ENCODE peak calls at places on chromosomes 4 and X, in five cellular contexts. V, A, Z, R and C are unnamed samples.

GRCh38 chr4:90766837-90767236 is 639.6 kb downstream of the CCSER1 start:
- DNase-seq in A (no peak), Z (no peak), R (no peak), V (no peak), C (no peak)

GRCh38 chr4:81467672-81467964 is 4.1 kb downstream of the RASGEF1B start:
- DNase-seq in V (no peak), Z (no peak), A (no peak), R (no peak), C (no peak)

GRCh38 chr4:73851293-73851692 is 1.8 kb upstream of the PF4V1 start:
- DNase-seq in Z (no peak), R (no peak), V (no peak), A (no peak), C (no peak)

GRCh38 chrX:130330706-130331105 is 9.0 kb upstream of the SLC25A14 start:
- DNase-seq in Z (no peak), R (peak), V (peak), A (no peak), C (peak)

GRCh38 chr4:2290974-2291704 is 29.2 kb upstream of the MXD4 start:
- DNase-seq in A (no peak), V (peak), R (no peak), Z (peak), C (peak)

GRCh38 chrX:145506225-145506624 is 258.9 kb downstream of the SPANXN1 start:
- DNase-seq in R (no peak), Z (no peak), A (no peak), V (no peak), C (no peak)

GRCh38 chr4:172202480-172203076 is 389.4 kb downstream of the GALNTL6 start:
- DNase-seq in V (no peak), A (no peak), R (peak), Z (no peak), C (no peak)

GRCh38 chr4:48037117-48037462 is 20.5 kb downstream of the NIPAL1 start:
- DNase-seq in V (no peak), R (no peak), Z (no peak), A (no peak), C (no peak)

GRCh38 chr4:40196260-40196659 is 571 bp upstream of the RHOH start:
- DNase-seq in R (no peak), Z (no peak), V (no peak), A (no peak), C (no peak)

GRCh38 chr4:77820836-77821561 is 1.8 kb upstream of the CNOT6L start:
- DNase-seq in A (no peak), R (no peak), Z (no peak), V (no peak), C (peak)

GRCh38 chrX:115040417-115040816 is 23.0 kb upstream of the IL13RA2 start:
- DNase-seq in R (no peak), Z (no peak), A (no peak), V (no peak), C (no peak)

GRCh38 chrX:57595381-57595811 is 3.6 kb downstream of the ZXDB start:
- DNase-seq in V (peak), A (peak), Z (no peak), R (no peak), C (peak)

GRCh38 chr4:164997324-164997723 is 19.9 kb upstream of the TRIM61 start:
- DNase-seq in Z (no peak), V (no peak), R (peak), A (no peak), C (no peak)

GRCh38 chr4:52711834-52712171 is 39.4 kb downstream of the ERVMER34-1 start:
- DNase-seq in R (no peak), Z (no peak), V (no peak), A (no peak), C (no peak)
- H3K4me3 ChIP-seq in R (peak), Z (peak), V (peak), A (peak), C (no peak)

GRCh38 chr4:67717586-67717985 is 16.6 kb upstream of the UBA6 start:
- DNase-seq in R (no peak), Z (no peak), A (no peak), V (no peak), C (no peak)
- H3K4me3 ChIP-seq in R (no peak), Z (no peak), A (no peak), V (no peak), C (no peak)

GRCh38 chr4:139886798-139887197 is 221.2 kb downstream of the MGST2 start:
- DNase-seq in A (no peak), V (no peak), Z (no peak), R (no peak), C (no peak)
- H3K4me3 ChIP-seq in A (no peak), V (no peak), Z (no peak), R (no peak), C (no peak)

DNA sequence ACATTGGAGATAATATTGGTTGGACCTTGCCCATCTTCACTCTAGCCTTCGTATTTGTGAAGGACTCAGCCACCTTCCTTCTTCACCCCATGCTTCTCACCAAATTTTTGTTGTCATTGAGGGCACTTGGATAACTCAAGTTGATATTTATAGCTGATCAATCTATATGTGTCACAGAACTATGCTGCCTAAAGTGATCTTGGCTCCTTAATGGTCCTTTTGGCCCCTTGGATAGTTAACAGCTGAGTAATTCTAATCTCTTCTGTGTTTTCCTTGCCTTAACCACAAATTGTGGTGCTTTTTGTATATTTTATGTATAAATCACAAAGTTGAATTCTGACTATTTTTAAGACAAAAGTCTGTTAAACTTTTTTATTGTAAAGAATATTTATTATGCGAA is 6.6 kb downstream of the SPRY1 start:
- DNase-seq in V (no peak), Z (no peak), A (no peak), R (no peak), C (no peak)
- H3K4me3 ChIP-seq in V (no peak), Z (no peak), A (no peak), R (no peak), C (no peak)

GRCh38 chr4:184417802-184418511 is 56.4 kb downstream of the IRF2 start:
- DNase-seq in A (peak), V (no peak), R (no peak), Z (no peak), C (peak)

GRCh38 chr4:184419976-184420375 is 54.4 kb downstream of the IRF2 start:
- DNase-seq in Z (no peak), R (no peak), A (no peak), V (no peak), C (no peak)

GRCh38 chr4:184415071-184415470 is 59.3 kb downstream of the IRF2 start:
- DNase-seq in A (no peak), R (no peak), V (no peak), Z (no peak), C (no peak)

GRCh38 chr4:184420402-184420801 is 53.9 kb downstream of the IRF2 start:
- DNase-seq in Z (no peak), V (no peak), A (no peak), R (no peak), C (no peak)

GRCh38 chr4:184416913-184417734 is 57.2 kb downstream of the IRF2 start:
- DNase-seq in Z (peak), V (peak), R (no peak), A (no peak), C (peak)
- H3K4me3 ChIP-seq in Z (peak), V (peak), R (no peak), A (no peak), C (peak)

DNA sequence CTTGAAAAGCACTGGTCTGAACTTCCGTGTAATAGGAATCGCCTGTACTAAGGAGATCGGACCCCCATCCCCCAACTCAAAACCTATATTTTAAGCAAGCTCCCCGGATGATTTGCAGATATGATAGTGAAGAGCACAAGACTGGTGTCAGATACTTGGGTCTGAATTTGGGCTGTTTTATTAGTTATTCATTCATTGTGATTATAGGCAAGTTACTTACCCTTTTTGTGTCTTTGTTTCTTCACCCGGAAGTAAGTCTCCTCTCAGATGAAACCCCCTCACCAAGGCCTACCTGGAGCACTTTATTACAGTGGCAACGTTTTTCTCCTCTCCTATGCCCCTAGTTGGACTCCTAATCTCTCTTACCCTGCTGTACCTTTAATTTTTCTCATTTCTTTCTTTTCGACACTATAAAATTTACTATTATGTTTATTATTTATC is 17.4 kb downstream of the STAP1 start:
- DNase-seq in A (no peak), R (no peak), Z (no peak), V (no peak), C (no peak)
- H3K4me3 ChIP-seq in A (no peak), R (no peak), Z (no peak), V (peak), C (no peak)

GRCh38 chr4:137530176-137530575 is 2.1 kb downstream of the PCDH18 start:
- DNase-seq in A (peak), R (no peak), Z (no peak), V (no peak), C (no peak)
- H3K4me3 ChIP-seq in A (peak), R (peak), Z (no peak), V (no peak), C (no peak)

GRCh38 chrX:143635915-143636314 is at the start of gene SLITRK4:
- DNase-seq in Z (no peak), R (no peak), A (no peak), V (no peak), C (no peak)

GRCh38 chrX:143632625-143633387 is 3.1 kb downstream of the SLITRK4 start:
- DNase-seq in A (no peak), Z (no peak), V (no peak), R (no peak), C (no peak)

GRCh38 chrX:143633530-143634372 is 2.1 kb downstream of the SLITRK4 start:
- DNase-seq in R (no peak), V (no peak), A (no peak), Z (no peak), C (no peak)

GRCh38 chrX:143634701-143635442 is 1.0 kb downstream of the SLITRK4 start:
- DNase-seq in A (no peak), Z (no peak), V (no peak), R (no peak), C (no peak)

GRCh38 chrX:143634373-143634685 is 1.6 kb downstream of the SLITRK4 start:
- DNase-seq in A (no peak), V (no peak), Z (no peak), R (no peak), C (no peak)
- H3K4me3 ChIP-seq in A (peak), V (no peak), Z (no peak), R (no peak), C (no peak)

GRCh38 chr4:20254517-20255250 is 3.0 kb downstream of the SLIT2 start:
- DNase-seq in V (no peak), R (peak), Z (no peak), A (no peak), C (no peak)

GRCh38 chr4:20252656-20253271 is 1.1 kb downstream of the SLIT2 start:
- DNase-seq in R (peak), Z (no peak), A (no peak), V (no peak), C (no peak)

GRCh38 chr4:20253799-20254409 is 2.2 kb downstream of the SLIT2 start:
- DNase-seq in A (no peak), R (peak), V (no peak), Z (no peak), C (no peak)

GRCh38 chr4:20251796-20252655 is at the start of gene SLIT2:
- DNase-seq in R (peak), A (peak), V (no peak), Z (no peak), C (no peak)

DNA sequence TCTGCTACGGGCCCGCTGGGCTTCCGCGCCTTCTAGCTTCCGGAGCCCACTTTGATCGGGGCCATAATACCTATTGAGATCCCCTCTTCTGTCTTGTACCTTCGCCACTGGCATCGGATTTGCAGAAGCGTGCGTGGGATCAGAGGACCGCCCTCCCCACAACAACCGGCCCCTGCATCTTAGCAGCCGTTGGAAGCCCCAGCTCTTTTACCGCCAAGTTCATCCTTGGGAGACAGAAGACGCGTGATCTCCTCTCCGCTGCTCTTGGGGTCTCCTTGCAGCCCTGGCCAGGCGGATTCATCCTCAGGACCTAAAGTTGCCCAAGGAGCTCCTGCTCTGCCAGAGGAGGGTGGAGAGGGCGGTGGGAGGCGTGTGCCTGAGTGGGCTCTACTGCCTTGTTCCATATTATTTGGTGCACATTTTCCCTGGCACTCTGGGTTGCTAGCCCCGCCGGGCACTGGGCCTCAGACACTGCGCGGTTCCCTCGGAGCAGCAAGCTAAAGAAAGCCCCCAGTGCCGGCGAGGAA is 1.6 kb downstream of the SLIT2 start:
- DNase-seq in V (no peak), R (no peak), A (no peak), Z (no peak), C (no peak)
- H3K4me3 ChIP-seq in V (no peak), R (peak), A (peak), Z (no peak), C (no peak)